ENCODE peak calls at places on chromosomes 12 and 14, in five cellular contexts. I is neural crest cell, W is mesothelial cell of epicardium, G is cardiac muscle cell, K is dorsolateral prefrontal cortex. M is an unnamed sample.

GRCh38 chr14:69059658-69060648 is 80.9 kb upstream of the ACTN1 start:
- DNase-seq in I (no peak), W (no peak), G (peak; percentile 94), K (no peak), M (peak; percentile 99)

GRCh38 chr12:112116232-112117060 is 7.9 kb upstream of the NAA25 start:
- DNase-seq in I (peak; percentile 59), W (no peak), G (peak; percentile 95), K (peak; percentile 85), M (peak; percentile 70)

GRCh38 chr12:58529114-58529665 is 391.1 kb downstream of the LRIG3 start:
- DNase-seq in I (no peak), W (no peak), G (peak; percentile 58), K (no peak), M (peak; percentile 83)

GRCh38 chr12:68609955-68610434 is 704 bp upstream of the RAP1B start:
- DNase-seq in I (no peak), W (no peak), G (peak; percentile 55), K (no peak), M (no peak)

GRCh38 chr12:10366875-10367274 is 23.0 kb downstream of the KLRK1 start:
- DNase-seq in I (no peak), W (no peak), G (peak; percentile 60), K (no peak), M (peak; percentile 45)

GRCh38 chr12:91432079-91432478 is 249.5 kb upstream of the DCN start:
- DNase-seq in I (no peak), W (no peak), G (peak; percentile 69), K (no peak), M (peak; percentile 80)

GRCh38 chr12:55929306-55929791 is 1.6 kb upstream of the DGKA start:
- DNase-seq in I (no peak), W (no peak), G (no peak), K (no peak), M (no peak)

GRCh38 chr14:68495101-68495637 is 297.7 kb downstream of the ZFP36L1 start:
- DNase-seq in I (no peak), W (no peak), G (no peak), K (no peak), M (no peak)

DNA sequence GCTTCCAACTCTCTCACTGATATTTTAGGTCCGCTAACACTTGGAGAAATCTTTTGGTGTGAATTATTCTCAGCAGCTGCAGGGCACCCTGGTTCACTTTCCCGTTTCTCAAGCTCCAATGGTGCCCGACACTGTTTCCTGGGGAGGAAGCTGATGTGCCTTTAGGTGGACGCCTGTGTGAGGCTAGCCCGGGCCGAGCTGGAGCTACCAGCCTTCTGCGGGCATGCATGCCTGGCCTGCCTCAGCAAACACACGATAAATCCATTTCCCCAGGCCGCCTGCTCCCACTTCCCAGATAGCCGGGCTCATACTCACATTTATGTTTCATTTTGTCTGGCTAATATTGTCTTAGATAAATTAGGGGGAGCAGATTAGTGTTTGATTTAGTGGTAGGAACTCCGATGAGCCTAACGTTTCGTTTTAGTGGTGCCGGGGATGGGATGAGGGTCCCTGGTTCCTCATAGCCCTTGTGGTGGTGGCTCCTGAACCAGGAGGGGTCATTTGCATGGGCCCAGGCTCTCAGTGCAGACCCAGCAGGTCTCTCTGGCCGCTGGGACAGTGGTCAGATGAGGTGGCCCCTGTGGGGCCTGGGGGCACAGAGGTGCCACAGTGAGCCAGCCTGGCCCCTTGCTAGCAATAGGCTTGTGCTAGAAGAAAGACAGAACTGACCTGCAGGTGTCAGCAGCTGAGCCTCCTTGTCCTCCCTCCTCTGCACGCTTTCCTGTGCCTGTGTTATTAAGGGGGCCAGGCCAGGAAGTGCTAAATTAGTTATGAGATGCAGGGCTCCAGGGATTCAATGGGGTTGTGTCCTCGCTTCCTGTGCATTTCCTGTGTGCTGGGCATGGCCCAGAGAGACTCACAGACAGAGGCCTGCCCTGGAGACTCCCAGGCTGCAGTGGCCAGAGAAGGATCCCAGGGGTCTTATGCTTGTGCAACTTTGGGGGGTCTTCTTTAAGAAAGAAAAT is 88.3 kb downstream of the KIF26A start:
- DNase-seq in I (no peak), W (no peak), G (no peak), K (peak; percentile 23), M (no peak)
- TF ChIP-seq CTCF in I (no peak), W (no peak), G (no peak), K (no peak), M (no peak)

DNA sequence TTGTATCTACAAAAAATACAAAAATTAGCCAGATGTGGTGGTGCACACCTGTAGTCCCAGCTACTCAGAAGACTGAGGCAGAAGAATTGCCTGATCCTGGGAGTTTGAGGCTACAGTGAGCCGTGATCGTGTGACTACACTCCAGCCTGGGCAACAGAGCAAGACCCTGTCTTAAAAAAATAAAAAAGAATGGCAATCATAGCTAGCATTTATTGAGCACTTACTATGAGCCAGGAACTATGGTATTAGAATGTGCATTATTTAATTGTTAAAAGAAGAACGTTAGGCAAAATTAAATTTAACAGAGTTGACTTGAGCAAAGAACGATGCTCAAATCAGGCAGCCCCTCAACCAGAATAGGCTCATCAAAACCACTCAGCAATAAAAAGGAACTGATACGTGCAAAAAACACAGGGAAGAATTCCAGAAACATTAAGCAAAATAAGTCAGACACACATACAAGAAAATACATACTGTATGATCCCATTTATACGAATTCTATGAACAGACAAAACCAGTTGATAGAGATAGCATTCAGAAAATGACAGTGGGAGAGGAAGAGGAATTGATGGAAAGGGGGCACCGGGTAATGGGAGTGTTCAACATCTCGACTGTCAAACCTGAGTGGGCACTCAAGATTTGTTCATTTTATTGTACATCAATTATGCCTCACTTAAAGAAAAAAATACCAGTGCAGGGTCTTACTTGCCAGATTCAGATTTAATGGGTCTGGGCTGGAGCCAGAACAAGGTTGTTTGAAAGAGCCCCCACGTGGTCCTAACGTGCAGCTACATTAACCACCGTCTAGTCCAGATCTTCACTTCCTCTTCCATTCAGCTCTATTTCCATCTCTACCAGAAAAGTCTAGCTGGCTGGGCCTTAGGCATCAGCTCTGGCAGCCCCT is 8.0 kb downstream of the SCNN1A start:
- DNase-seq in I (no peak), W (no peak), G (peak; percentile 69), K (no peak), M (peak; percentile 69)
- TF ChIP-seq CTCF in I (peak; percentile 31), W (no peak), G (peak; percentile 39), K (no peak), M (peak; percentile 35)

GRCh38 chr12:116955382-116956021 is 44.8 kb downstream of the FBXW8 start:
- DNase-seq in I (no peak), W (no peak), G (peak; percentile 42), K (no peak), M (peak; percentile 63)
- TF ChIP-seq CTCF in I (no peak), W (no peak), G (no peak), K (no peak), M (no peak)

GRCh38 chr12:95017482-95017881 is 14.0 kb upstream of the NDUFA12 start:
- DNase-seq in I (no peak), W (no peak), G (no peak), K (no peak), M (no peak)

DNA sequence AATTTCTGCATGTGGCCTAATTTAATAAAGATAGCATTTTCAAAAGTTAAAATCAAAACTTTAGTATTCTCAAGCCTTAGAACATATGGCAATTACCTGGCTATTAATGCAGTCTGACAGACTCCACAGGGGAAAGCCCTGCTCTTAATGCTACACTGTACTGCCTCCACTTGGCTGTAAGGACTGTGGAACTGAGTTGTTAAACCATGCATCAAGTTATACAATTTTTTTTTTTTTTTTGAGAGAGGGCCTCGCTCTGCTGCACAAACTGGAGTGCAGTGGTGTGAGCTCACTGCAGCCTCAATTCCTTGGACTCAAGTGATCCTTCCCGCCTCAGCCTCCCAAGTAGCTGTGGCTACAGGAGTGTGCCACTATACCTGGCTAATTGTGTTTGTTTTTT is 19.0 kb upstream of the NDUFA12 start:
- DNase-seq in I (no peak), W (no peak), G (no peak), K (no peak), M (no peak)
- TF ChIP-seq CTCF in I (no peak), W (no peak), G (no peak), K (no peak), M (no peak)

GRCh38 chr14:45156067-45156466 is 20.3 kb downstream of the FANCM start:
- DNase-seq in I (no peak), W (no peak), G (peak; percentile 32), K (no peak), M (peak; percentile 27)
- TF ChIP-seq CTCF in I (no peak), W (no peak), G (peak; percentile 11), K (no peak), M (no peak)

GRCh38 chr12:132373967-132374820 is 44.8 kb upstream of the GALNT9 start:
- DNase-seq in I (no peak), W (no peak), G (peak; percentile 45), K (no peak), M (peak; percentile 10)
- TF ChIP-seq CTCF in I (no peak), W (no peak), G (peak; percentile 48), K (no peak), M (peak; percentile 16)

GRCh38 chr14:59998575-59998974 is 78.6 kb downstream of the LRRC9 start:
- DNase-seq in I (no peak), W (no peak), G (no peak), K (no peak), M (no peak)

GRCh38 chr14:60002819-60003492 is 83.0 kb downstream of the LRRC9 start:
- DNase-seq in I (no peak), W (no peak), G (no peak), K (no peak), M (no peak)

GRCh38 chr14:59997966-59998365 is 78.0 kb downstream of the LRRC9 start:
- DNase-seq in I (no peak), W (no peak), G (no peak), K (no peak), M (no peak)

GRCh38 chr14:59997496-59997895 is 77.6 kb downstream of the LRRC9 start:
- DNase-seq in I (no peak), W (no peak), G (peak; percentile 4), K (no peak), M (peak; percentile 69)
- TF ChIP-seq CTCF in I (no peak), W (no peak), G (no peak), K (no peak), M (no peak)

GRCh38 chr14:35343709-35344474 is 51.7 kb downstream of the PSMA6 start:
- DNase-seq in I (no peak), W (no peak), G (no peak), K (no peak), M (peak; percentile 45)
- TF ChIP-seq CTCF in I (no peak), W (no peak), G (no peak), K (no peak), M (no peak)

DNA sequence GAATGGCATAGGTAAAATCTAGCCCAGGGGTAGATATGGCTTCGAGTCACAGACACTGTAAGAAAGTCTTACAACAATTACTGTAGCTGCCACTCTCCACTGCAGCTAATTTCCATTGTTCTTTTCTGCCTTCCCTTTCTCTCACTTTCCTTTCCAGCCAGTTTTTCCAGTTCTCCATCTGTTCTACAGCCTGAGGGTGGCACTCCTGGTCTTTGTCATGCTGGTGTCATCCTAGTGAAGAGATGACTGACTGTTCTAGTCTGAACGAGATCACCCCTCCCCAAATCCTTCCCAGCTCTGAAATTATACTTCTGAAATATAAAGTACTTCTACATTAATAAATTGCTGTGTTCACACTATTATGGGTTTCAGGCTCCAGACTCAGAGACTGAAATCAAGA is 74.2 kb upstream of the CSRP2 start:
- DNase-seq in I (no peak), W (no peak), G (no peak), K (no peak), M (no peak)
- TF ChIP-seq CTCF in I (no peak), W (no peak), G (no peak), K (no peak), M (no peak)

M was measured in fibroblast of villous mesenchyme.